ENCODE peak calls at places on chromosomes 3 and 15, in seven cellular contexts. H, D, X, U, F, V and S are unnamed samples.

GRCh38 chr3:60269377-60269776 is 981.9 kb downstream of the FHIT start:
- DNase-seq in H (no peak), D (no peak), X (no peak), U (no peak), F (no peak), V (no peak), S (no peak)

GRCh38 chr15:33720952-33721351 is 247.3 kb upstream of the CHRM5 start:
- DNase-seq in H (no peak), D (no peak), X (no peak), U (no peak), F (no peak), V (no peak), S (no peak)

GRCh38 chr3:107604057-107604802 is 81.5 kb downstream of the BBX start:
- DNase-seq in H (no peak), D (no peak), X (no peak), U (no peak), F (no peak), V (no peak), S (no peak)

GRCh38 chr3:70982700-70983140 is 600.8 kb downstream of the FOXP1 start:
- DNase-seq in H (peak), D (peak), X (no peak), U (no peak), F (peak), V (no peak), S (peak)

GRCh38 chr3:184685646-184686045 is 26.2 kb downstream of the MAGEF1 start:
- DNase-seq in H (no peak), D (no peak), X (no peak), U (no peak), F (no peak), V (no peak), S (no peak)

GRCh38 chr3:53531749-53532148 is 37.3 kb downstream of the CACNA1D start:
- DNase-seq in H (no peak), D (no peak), X (no peak), U (no peak), F (no peak), V (peak), S (no peak)

GRCh38 chr3:44960387-44961026 is 15.5 kb downstream of the ZDHHC3 start:
- DNase-seq in H (no peak), D (no peak), X (no peak), U (no peak), F (no peak), V (no peak), S (no peak)

GRCh38 chr3:139970526-139970925 is 35.5 kb downstream of the CLSTN2 start:
- DNase-seq in H (no peak), D (no peak), X (no peak), U (no peak), F (no peak), V (no peak), S (no peak)

GRCh38 chr3:187261541-187261969 is 30.0 kb downstream of the MASP1 start:
- DNase-seq in H (no peak), D (no peak), X (no peak), U (no peak), F (no peak), V (no peak), S (no peak)

GRCh38 chr3:58175429-58176184 is 35.2 kb downstream of the DNASE1L3 start:
- DNase-seq in H (no peak), D (no peak), X (no peak), U (no peak), F (no peak), V (no peak), S (no peak)

GRCh38 chr3:177831361-177831760 is 634.1 kb upstream of the TBL1XR1 start:
- DNase-seq in H (no peak), D (no peak), X (no peak), U (no peak), F (no peak), V (no peak), S (no peak)

GRCh38 chr3:113736548-113737089 is 9.4 kb downstream of the NAA50 start:
- DNase-seq in H (peak), D (no peak), X (no peak), U (no peak), F (peak), V (peak), S (no peak)
- TF ChIP-seq CTCF in H (peak), D (peak), X (peak), U (peak), F (peak), V (peak), S (peak)

DNA sequence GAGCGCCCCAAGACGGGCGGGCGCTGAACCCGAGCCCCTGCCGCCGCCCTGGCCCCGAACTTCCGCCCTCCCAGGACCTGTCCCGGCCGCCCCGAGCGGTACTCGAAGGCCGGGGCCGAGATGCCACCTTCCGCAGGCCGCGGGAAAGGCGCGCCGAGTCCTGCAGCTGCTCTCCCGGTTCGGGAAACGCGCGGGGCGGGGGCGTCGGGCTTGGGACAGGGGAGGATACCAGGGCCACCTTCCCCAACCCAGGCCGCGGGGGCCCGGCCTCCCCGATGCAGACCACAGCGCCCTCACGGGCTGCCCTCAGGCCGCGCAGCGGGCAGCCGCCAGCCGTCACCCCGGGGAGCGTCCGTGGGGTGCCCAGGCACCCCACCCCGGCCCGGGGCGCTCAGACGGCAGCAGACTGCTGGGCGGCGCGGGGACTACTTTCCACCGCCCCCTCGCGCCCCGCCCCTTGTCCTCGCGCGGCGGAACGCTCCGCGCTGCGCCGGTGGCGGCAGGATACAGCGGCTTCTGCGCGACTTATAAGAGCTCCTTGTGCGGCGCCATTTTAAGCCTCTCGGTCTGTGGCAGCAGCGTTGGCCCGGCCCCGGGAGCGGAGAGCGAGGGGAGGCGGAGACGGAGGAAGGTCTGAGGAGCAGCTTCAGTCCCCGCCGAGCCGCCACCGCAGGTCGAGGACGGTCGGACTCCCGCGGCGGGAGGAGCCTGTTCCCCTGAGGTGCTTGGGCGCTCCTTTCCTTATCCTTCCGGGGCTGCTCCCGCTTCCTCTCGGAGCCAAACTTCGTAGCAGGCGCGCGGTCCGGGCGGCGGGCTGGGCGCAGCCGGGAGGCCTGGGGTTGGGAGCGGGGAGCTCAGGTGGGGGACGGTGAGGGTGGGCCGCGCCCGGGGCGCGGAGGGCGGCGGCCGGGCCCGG is at the start of gene CTNNB1:
- DNase-seq in H (peak), D (peak), X (peak), U (peak), F (peak), V (peak), S (peak)
- TF ChIP-seq CTCF in H (no peak), D (peak), X (no peak), U (peak), F (peak), V (no peak), S (no peak)

GRCh38 chr3:112136959-112137693 is 4.1 kb upstream of the GCSAM start:
- DNase-seq in H (no peak), D (no peak), X (peak), U (no peak), F (peak), V (peak), S (no peak)
- TF ChIP-seq CTCF in H (peak), D (no peak), X (peak), U (peak), F (peak), V (peak), S (no peak)

GRCh38 chr15:31340591-31340990 is 14.0 kb downstream of the KLF13 start:
- DNase-seq in H (no peak), D (no peak), X (no peak), U (no peak), F (no peak), V (no peak), S (no peak)

GRCh38 chr15:31342781-31343626 is 16.4 kb downstream of the KLF13 start:
- DNase-seq in H (no peak), D (no peak), X (peak), U (peak), F (no peak), V (no peak), S (no peak)

GRCh38 chr15:31341036-31341435 is 14.4 kb downstream of the KLF13 start:
- DNase-seq in H (no peak), D (no peak), X (no peak), U (no peak), F (no peak), V (no peak), S (no peak)

GRCh38 chr15:31342381-31342780 is 15.7 kb downstream of the KLF13 start:
- DNase-seq in H (no peak), D (no peak), X (no peak), U (no peak), F (no peak), V (no peak), S (no peak)

DNA sequence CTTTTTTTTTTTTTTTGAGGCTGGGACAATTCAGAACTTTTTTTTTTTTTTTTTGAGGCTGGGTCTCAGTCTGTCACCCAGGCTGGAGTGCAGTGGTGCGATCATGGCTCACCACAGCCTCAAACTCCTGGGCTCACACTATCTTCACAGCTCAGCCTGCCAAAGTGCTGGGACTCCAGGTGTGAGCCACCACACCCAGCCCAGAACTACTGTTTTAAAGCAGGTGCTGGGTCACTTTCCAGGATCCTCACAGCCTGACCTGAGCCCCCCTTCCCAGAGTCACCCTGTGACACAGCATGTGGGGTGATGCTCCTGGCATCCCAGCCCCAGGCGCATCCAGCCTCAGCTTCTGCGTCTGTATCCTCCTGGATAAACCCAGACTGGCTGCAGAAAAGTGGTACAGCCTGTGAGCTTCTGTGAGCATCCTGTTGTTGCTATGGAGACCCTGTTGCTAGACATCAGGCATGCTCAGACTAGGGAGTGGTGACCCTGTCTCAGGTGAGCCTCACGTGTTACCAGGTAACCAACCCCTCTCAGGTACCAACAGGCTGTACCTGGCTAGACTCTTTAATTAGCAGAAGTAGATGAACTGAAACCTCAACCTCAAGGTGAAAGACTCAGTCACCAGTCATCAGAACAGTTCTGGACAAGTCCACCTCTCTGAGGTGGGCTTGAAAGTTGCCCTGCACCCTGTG is 15.0 kb downstream of the KLF13 start:
- DNase-seq in H (no peak), D (no peak), X (no peak), U (no peak), F (no peak), V (no peak), S (no peak)
- TF ChIP-seq CTCF in H (no peak), D (no peak), X (no peak), U (no peak), F (no peak), V (no peak), S (no peak)